ENCODE peak calls at places on chromosomes 6 and 20, in nine cellular contexts. J is T-helper 2 cell; A is fibroblast of the aortic adventitia; Y is activated T-cell treated with anti-CD3 and anti-CD28 coated beads, Interleukin-2, amount 50 U/mL, for 72 hours; L is adrenal gland; Z is nephron progenitor cell; M is thyroid gland; R is Peyer's patch; P is cardiac muscle cell. N is an unnamed sample.

GRCh38 chr6:169935861-169936260 is 184.4 kb downstream of the ERMARD start:
- DNase-seq in J (no peak), A (no peak), Y (no peak), L (no peak), Z (no peak), M (no peak), R (no peak), P (no peak), N (no peak)

GRCh38 chr6:119129968-119130484 is 51.6 kb upstream of the FAM184A start:
- DNase-seq in J (no peak), A (peak), Y (no peak), L (no peak), Z (no peak), M (no peak), R (no peak), P (peak), N (no peak)

GRCh38 chr20:7361321-7361720 is 578.9 kb downstream of the HAO1 start:
- DNase-seq in J (no peak), A (no peak), Y (no peak), L (no peak), Z (no peak), M (no peak), R (no peak), P (no peak), N (no peak)

GRCh38 chr20:46964299-46965123 is 69.9 kb downstream of the EYA2 start:
- DNase-seq in J (no peak), A (no peak), Y (no peak), L (no peak), Z (no peak), M (peak), R (no peak), P (no peak), N (no peak)

GRCh38 chr6:44737829-44738528 is 350.5 kb downstream of the CDC5L start:
- DNase-seq in J (no peak), A (no peak), Y (no peak), L (no peak), Z (no peak), M (no peak), R (no peak), P (no peak), N (no peak)

GRCh38 chr6:169051371-169051770 is 202.3 kb downstream of the THBS2 start:
- DNase-seq in J (no peak), A (no peak), Y (no peak), L (no peak), Z (no peak), M (no peak), R (no peak), P (no peak), N (no peak)

GRCh38 chr20:37192137-37192854 is 12.9 kb upstream of the MROH8 start:
- DNase-seq in J (peak), A (peak), Y (peak), L (peak), Z (peak), M (peak), R (peak), P (peak), N (peak)

GRCh38 chr6:17964633-17965032 is 22.8 kb downstream of the KIF13A start:
- DNase-seq in J (no peak), A (no peak), Y (no peak), L (no peak), Z (no peak), M (no peak), R (no peak), P (no peak), N (no peak)

GRCh38 chr6:62891065-62891647 is 320.1 kb upstream of the FKBP1C start:
- DNase-seq in J (no peak), A (peak), Y (no peak), L (no peak), Z (no peak), M (no peak), R (no peak), P (no peak), N (no peak)

GRCh38 chr6:11139051-11139960 is 27.8 kb upstream of the ERVFRD-1 start:
- DNase-seq in J (no peak), A (peak), Y (no peak), L (no peak), Z (no peak), M (no peak), R (no peak), P (peak), N (no peak)

GRCh38 chr20:3251806-3252205 is 12.8 kb upstream of the SLC4A11 start:
- DNase-seq in J (no peak), A (peak), Y (no peak), L (no peak), Z (no peak), M (peak), R (no peak), P (peak), N (no peak)

GRCh38 chr6:85726206-85726605 is 83.5 kb upstream of the SYNCRIP start:
- DNase-seq in J (no peak), A (no peak), Y (no peak), L (no peak), Z (no peak), M (no peak), R (no peak), P (no peak), N (no peak)

GRCh38 chr20:21693322-21693721 is 12.1 kb upstream of the PAX1 start:
- DNase-seq in J (no peak), A (no peak), Y (no peak), L (no peak), Z (peak), M (peak), R (no peak), P (no peak), N (no peak)

GRCh38 chr6:41271901-41272395 is 14.5 kb downstream of the TREM1 start:
- DNase-seq in J (no peak), A (no peak), Y (no peak), L (no peak), Z (no peak), M (no peak), R (no peak), P (no peak), N (no peak)

GRCh38 chr6:150715132-150715531 is 115.4 kb downstream of the PLEKHG1 start:
- DNase-seq in J (no peak), A (no peak), Y (no peak), L (no peak), Z (no peak), M (no peak), R (no peak), P (no peak), N (no peak)

GRCh38 chr6:143410859-143411270 is 39.6 kb downstream of the ADAT2 start:
- DNase-seq in J (no peak), A (peak), Y (no peak), L (no peak), Z (no peak), M (no peak), R (no peak), P (peak), N (no peak)

GRCh38 chr20:49275634-49276033 is 2.2 kb downstream of the ZNFX1 start:
- DNase-seq in J (no peak), A (no peak), Y (no peak), L (no peak), Z (no peak), M (no peak), R (no peak), P (no peak), N (no peak)

GRCh38 chr6:31350973-31351733 is 5.8 kb downstream of the HLA-B start:
- DNase-seq in J (peak), A (no peak), Y (peak), L (no peak), Z (no peak), M (no peak), R (no peak), P (no peak), N (no peak)

GRCh38 chr6:158799051-158799792 is 19.9 kb downstream of the EZR start:
- DNase-seq in J (no peak), A (peak), Y (no peak), L (peak), Z (no peak), M (no peak), R (no peak), P (peak), N (peak)

GRCh38 chr6:40131675-40132074 is 197.4 kb upstream of the MOCS1 start:
- DNase-seq in J (no peak), A (no peak), Y (no peak), L (no peak), Z (no peak), M (no peak), R (no peak), P (no peak), N (no peak)

GRCh38 chr20:13012886-13013285 is 4.1 kb downstream of the SPTLC3 start:
- DNase-seq in J (no peak), A (no peak), Y (no peak), L (no peak), Z (no peak), M (peak), R (no peak), P (peak), N (no peak)

GRCh38 chr20:61753196-61753942 is 312.3 kb downstream of the TAF4 start:
- DNase-seq in J (no peak), A (peak), Y (no peak), L (no peak), Z (no peak), M (no peak), R (no peak), P (peak), N (no peak)

N was measured in BE2C.